ENCODE peak calls at places on chromosome 12, in ten cellular contexts. M is HCEC 1CT; O is SW 1271; T is endothelial cell; F is NCI-H524 treated with DMSO at 0.1 percent for 48 hours; R is HT1080; L is Calu3; S is CD8-positive, alpha-beta memory T cell; P is breast epithelium; I is NCI-H2171 treated with DMSO at 0.1 percent for 48 hours. A is an unnamed sample.

GRCh38 chr12:64180951-64181350 is 41.1 kb downstream of the KICS2 start:
- DNase-seq in M (peak; percentile 84), O (peak; percentile 86), T (no peak), F (no peak), R (peak; percentile 86), L (no peak), S (no peak), P (no peak), I (no peak), A (no peak)

GRCh38 chr12:84201976-84202375 is 710.6 kb downstream of the SLC6A15 start:
- DNase-seq in M (no peak), O (no peak), T (no peak), F (no peak), R (no peak), L (no peak), S (no peak), P (no peak), I (peak; percentile 90), A (no peak)

GRCh38 chr12:127943481-127944210 is 323.3 kb upstream of the TMEM132C start:
- DNase-seq in M (no peak), O (no peak), T (no peak), F (no peak), R (no peak), L (no peak), S (no peak), P (no peak), I (no peak), A (no peak)

GRCh38 chr12:76259071-76259470 is 89.1 kb downstream of the BBS10 start:
- DNase-seq in M (peak; percentile 70), O (peak; percentile 38), T (no peak), F (no peak), R (peak; percentile 31), L (no peak), S (no peak), P (no peak), I (no peak), A (no peak)

GRCh38 chr12:120388711-120389431 is 19.9 kb upstream of the MSI1 start:
- DNase-seq in M (no peak), O (no peak), T (no peak), F (no peak), R (no peak), L (no peak), S (no peak), P (no peak), I (no peak), A (no peak)

GRCh38 chr12:117148642-117149041 is 41.6 kb downstream of the FBXO21 start:
- DNase-seq in M (no peak), O (no peak), T (no peak), F (no peak), R (no peak), L (no peak), S (no peak), P (no peak), I (no peak), A (no peak)

GRCh38 chr12:121632069-121632970 is 6.0 kb downstream of the ORAI1 start:
- DNase-seq in M (no peak), O (no peak), T (no peak), F (no peak), R (no peak), L (no peak), S (no peak), P (no peak), I (no peak), A (no peak)

GRCh38 chr12:25929096-25929637 is 29.3 kb upstream of the RASSF8 start:
- DNase-seq in M (no peak), O (no peak), T (no peak), F (no peak), R (peak; percentile 5), L (no peak), S (no peak), P (no peak), I (no peak), A (no peak)

GRCh38 chr12:9761407-9761736 is 671 bp upstream of the CD69 start:
- DNase-seq in M (no peak), O (no peak), T (no peak), F (no peak), R (peak; percentile 24), L (no peak), S (no peak), P (no peak), I (no peak), A (no peak)

GRCh38 chr12:46222642-46223041 is 46.2 kb downstream of the SLC38A1 start:
- DNase-seq in M (no peak), O (no peak), T (no peak), F (no peak), R (no peak), L (no peak), S (no peak), P (no peak), I (no peak), A (no peak)

A was measured in mucosa of gallbladder.